ENCODE peak calls at places on chromosomes 16 and 17, in four cellular contexts. I is spleen, J is left lung, E is heart right ventricle. D is an unnamed sample.

GRCh38 chr16:77331802-77332586 is 102.8 kb downstream of the ADAMTS18 start:
- DNase-seq in I (no peak), J (no peak), E (no peak), D (no peak)

GRCh38 chr16:11601425-11601824 is 14.7 kb upstream of the LITAF start:
- DNase-seq in I (peak; percentile 39), J (no peak), E (no peak), D (no peak)

GRCh38 chr17:2939714-2940351 is 123.6 kb downstream of the OR1D5 start:
- DNase-seq in I (no peak), J (no peak), E (no peak), D (no peak)

GRCh38 chr17:16314189-16314588 is 39.1 kb downstream of the CENPV start:
- DNase-seq in I (no peak), J (no peak), E (no peak), D (no peak)

GRCh38 chr17:44979426-44980273 is 11.5 kb upstream of the C1QL1 start:
- DNase-seq in I (no peak), J (no peak), E (peak; percentile 28), D (no peak)

GRCh38 chr16:90008708-90009145 is 10.5 kb downstream of the DBNDD1 start:
- DNase-seq in I (peak; percentile 92), J (no peak), E (no peak), D (no peak)

GRCh38 chr17:46742539-46743270 is 75.8 kb downstream of the WNT3 start:
- DNase-seq in I (no peak), J (no peak), E (peak; percentile 26), D (no peak)

GRCh38 chr17:45812102-45812501 is 28.0 kb downstream of the CRHR1 start:
- DNase-seq in I (no peak), J (no peak), E (no peak), D (no peak)

GRCh38 chr17:78895322-78895721 is 7.7 kb downstream of the CEP295NL start:
- DNase-seq in I (no peak), J (no peak), E (no peak), D (no peak)

GRCh38 chr16:86476956-86477530 is 33.3 kb upstream of the FOXF1 start:
- DNase-seq in I (no peak), J (no peak), E (peak; percentile 22), D (no peak)

GRCh38 chr17:82948081-82948511 is 108.3 kb upstream of the ZNF750 start:
- DNase-seq in I (peak; percentile 59), J (peak; percentile 19), E (no peak), D (no peak)

GRCh38 chr17:78979780-78980623 is at the start of gene LGALS3BP:
- DNase-seq in I (no peak), J (no peak), E (peak; percentile 82), D (peak; percentile 79)

GRCh38 chr17:30530346-30531025 is 53.3 kb downstream of the GOSR1 start:
- DNase-seq in I (no peak), J (no peak), E (no peak), D (no peak)

GRCh38 chr17:78020717-78021108 is 62.2 kb downstream of the TNRC6C start:
- DNase-seq in I (no peak), J (no peak), E (no peak), D (no peak)

GRCh38 chr16:2341456-2342447 is 1.2 kb upstream of the ABCA3 start:
- DNase-seq in I (peak; percentile 82), J (no peak), E (peak; percentile 13), D (peak; percentile 69)

GRCh38 chr16:63695347-63695746 is 1426.5 kb downstream of the CDH11 start:
- DNase-seq in I (no peak), J (no peak), E (no peak), D (no peak)

GRCh38 chr17:45234641-45235040 is 13.0 kb downstream of the FMNL1 start:
- DNase-seq in I (peak; percentile 78), J (no peak), E (no peak), D (no peak)

GRCh38 chr16:30430428-30430970 is 669 bp upstream of the DCTPP1 start:
- DNase-seq in I (no peak), J (peak; percentile 37), E (no peak), D (no peak)

GRCh38 chr16:2486645-2487516 is 12.0 kb downstream of the TBC1D24 start:
- DNase-seq in I (peak; percentile 93), J (peak; percentile 80), E (no peak), D (peak; percentile 56)

GRCh38 chr16:4675864-4676786 is 17.2 kb upstream of the NUDT16L1 start:
- DNase-seq in I (peak; percentile 80), J (no peak), E (no peak), D (peak; percentile 57)

GRCh38 chr16:56102159-56102798 is 89.0 kb upstream of the GNAO1 start:
- DNase-seq in I (no peak), J (no peak), E (peak; percentile 66), D (no peak)

GRCh38 chr17:82918508-82918907 is 78.7 kb upstream of the ZNF750 start:
- DNase-seq in I (no peak), J (no peak), E (no peak), D (no peak)

GRCh38 chr17:28897769-28898259 is 281 bp upstream of the FLOT2 start:
- DNase-seq in I (no peak), J (peak; percentile 53), E (peak; percentile 36), D (no peak)
- H3K27ac ChIP-seq in I (peak overlapping the region; percentile 98), J (peak overlapping the region; percentile 99), E (peak overlapping the region; percentile 92), D (peak overlapping the region; percentile 92)

DNA sequence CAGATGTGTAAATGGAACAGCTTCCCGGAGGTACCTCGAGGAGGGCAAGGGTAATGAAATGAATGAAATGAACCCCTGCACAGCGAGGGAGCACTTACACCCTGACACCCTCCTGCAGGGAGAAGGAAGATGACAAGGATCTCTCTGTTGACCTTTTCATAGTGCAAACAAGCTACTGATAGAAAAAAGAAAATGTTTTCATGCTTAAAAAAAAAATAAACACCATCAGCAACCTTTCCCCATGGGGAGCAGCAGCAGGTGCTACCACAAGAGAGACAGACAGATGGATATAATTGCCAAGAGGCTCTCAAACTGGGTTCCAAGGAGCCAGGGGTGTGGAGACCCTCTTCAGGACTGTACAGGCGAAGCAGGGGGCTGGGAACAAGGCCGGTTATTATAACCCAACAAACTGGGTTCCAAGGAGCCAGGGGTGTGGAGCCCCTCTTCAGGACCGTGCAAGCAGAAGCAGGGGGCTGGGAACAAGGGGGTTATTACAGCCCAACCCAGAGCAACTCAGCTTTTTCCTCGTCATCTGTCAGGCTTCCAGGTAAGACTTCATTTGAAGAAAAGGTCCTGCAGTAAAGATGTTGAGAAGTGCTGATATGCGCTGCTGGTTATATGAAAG is 718 bp upstream of the RPH3AL start:
- DNase-seq in I (no peak), J (no peak), E (no peak), D (no peak)
- H3K4me1 ChIP-seq in I (peaks cover 55% of the 10 kb centered on the region), J (peaks cover 36% of the 10 kb centered on the region), E (peaks cover 65% of the 10 kb centered on the region), D (peaks cover 63% of the 10 kb centered on the region)

DNA sequence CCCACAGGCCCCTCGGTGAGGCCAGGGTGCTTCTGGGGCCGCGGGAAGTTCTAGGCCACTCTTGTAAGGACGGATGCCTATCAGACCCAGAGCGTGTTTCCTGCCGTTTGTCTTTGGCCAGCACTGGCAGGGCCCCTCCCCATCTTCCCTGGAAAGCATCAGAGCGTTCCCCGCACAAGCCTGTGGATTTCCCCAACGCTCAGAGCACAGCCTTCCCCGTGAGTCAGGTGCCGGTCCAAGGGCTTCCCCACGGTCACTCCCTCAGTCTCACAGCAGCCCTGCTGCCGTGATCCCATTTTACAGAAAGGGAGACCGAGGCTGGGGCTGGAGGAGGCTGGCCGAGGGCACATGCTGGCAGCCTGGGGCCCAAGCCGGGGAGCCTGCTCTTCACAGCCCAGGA is 33.7 kb downstream of the CRISPLD2 start:
- DNase-seq in I (no peak), J (no peak), E (no peak), D (no peak)
- H3K36me3 ChIP-seq in I (no peaks in the 10 kb centered on the region), J (no peaks in the 10 kb centered on the region), E (no peaks in the 10 kb centered on the region), D (no peaks in the 10 kb centered on the region)

GRCh38 chr17:57622327-57622885 is 122.7 kb downstream of the CCDC182 start:
- DNase-seq in I (no peak), J (no peak), E (no peak), D (no peak)
- H3K27ac ChIP-seq in I (peak overlapping the region; percentile 42), J (peak overlapping the region; percentile 66), E (peak overlapping the region; percentile 53), D (no peak overlapping the region)

DNA sequence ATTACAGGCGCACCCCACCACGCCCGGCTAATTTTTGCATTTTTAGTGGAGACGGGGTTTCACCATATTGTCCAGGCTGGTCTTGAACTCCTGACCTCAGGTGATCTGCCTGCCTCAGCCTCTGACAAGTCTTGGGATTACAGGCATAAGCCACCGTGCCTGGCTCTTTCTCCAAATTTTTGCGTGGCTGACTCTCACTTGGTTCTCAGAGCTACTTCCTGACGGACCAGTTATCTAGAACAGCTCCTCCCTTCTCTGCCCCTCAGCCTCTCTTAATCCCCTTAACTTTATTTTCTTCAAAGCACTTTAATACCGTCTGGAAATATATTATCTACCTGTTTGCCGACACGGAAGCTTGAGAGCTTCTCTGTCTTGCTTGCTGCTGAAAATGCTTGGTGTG is 4.2 kb downstream of the YPEL2 start:
- DNase-seq in I (peak; percentile 8), J (no peak), E (no peak), D (no peak)
- H3K4me1 ChIP-seq in I (peaks cover 76% of the 10 kb centered on the region), J (peaks cover 18% of the 10 kb centered on the region), E (peaks cover 84% of the 10 kb centered on the region), D (peaks cover 15% of the 10 kb centered on the region)